ENCODE peak calls at places on chromosome 11, in nine cellular contexts. K, B, A, C, I, O, W, T and U are unnamed samples.

GRCh38 chr11:100857236-100858005 is 170.3 kb downstream of the ARHGAP42 start:
- DNase-seq in K (no peak), B (no peak), A (no peak), C (no peak), I (no peak), O (peak; percentile 53), W (peak; percentile 31), T (no peak), U (no peak)

GRCh38 chr11:75273989-75274391 is 33.4 kb downstream of the TPBGL start:
- DNase-seq in K (no peak), B (no peak), A (no peak), C (no peak), I (no peak), O (no peak), W (no peak), T (no peak), U (no peak)

GRCh38 chr11:96200243-96200642 is 142.8 kb downstream of the MAML2 start:
- DNase-seq in K (no peak), B (no peak), A (no peak), C (no peak), I (no peak), O (peak; percentile 90), W (no peak), T (peak; percentile 82), U (peak; percentile 76)

GRCh38 chr11:45885274-45885920 is at the start of gene MAPK8IP1:
- DNase-seq in K (peak; percentile 48), B (peak; percentile 38), A (peak; percentile 83), C (no peak), I (peak; percentile 33), O (peak; percentile 57), W (peak; percentile 71), T (peak; percentile 33), U (peak; percentile 60)

GRCh38 chr11:93933230-93933629 is 82.8 kb upstream of the VSTM5 start:
- DNase-seq in K (no peak), B (no peak), A (no peak), C (no peak), I (no peak), O (no peak), W (no peak), T (no peak), U (no peak)

GRCh38 chr11:25319068-25319467 is 822.2 kb downstream of the LUZP2 start:
- DNase-seq in K (no peak), B (no peak), A (no peak), C (no peak), I (no peak), O (peak; percentile 5), W (no peak), T (no peak), U (no peak)

GRCh38 chr11:111512296-111513239 is at the start of gene BTG4:
- DNase-seq in K (no peak), B (peak; percentile 1), A (peak; percentile 34), C (no peak), I (no peak), O (peak; percentile 77), W (no peak), T (no peak), U (no peak)

GRCh38 chr11:64230209-64230984 is at the start of gene DNAJC4:
- DNase-seq in K (peak; percentile 93), B (peak; percentile 88), A (peak; percentile 96), C (peak; percentile 90), I (peak; percentile 77), O (peak; percentile 93), W (peak; percentile 95), T (peak; percentile 94), U (peak; percentile 89)

GRCh38 chr11:24509114-24509513 is 12.3 kb downstream of the LUZP2 start:
- DNase-seq in K (no peak), B (no peak), A (no peak), C (no peak), I (no peak), O (no peak), W (no peak), T (no peak), U (no peak)

GRCh38 chr11:90113541-90113940 is 20.9 kb upstream of the NAALAD2 start:
- DNase-seq in K (no peak), B (no peak), A (no peak), C (no peak), I (no peak), O (peak; percentile 52), W (no peak), T (no peak), U (no peak)

GRCh38 chr11:11036185-11037161 is 178.6 kb upstream of the ZBED5 start:
- DNase-seq in K (no peak), B (peak; percentile 22), A (peak; percentile 91), C (no peak), I (peak; percentile 3), O (peak; percentile 97), W (peak; percentile 48), T (peak; percentile 34), U (no peak)

GRCh38 chr11:112345166-112345565 is 84.5 kb upstream of the PLET1 start:
- DNase-seq in K (no peak), B (no peak), A (no peak), C (no peak), I (no peak), O (no peak), W (no peak), T (no peak), U (peak; percentile 24)

GRCh38 chr11:35030716-35031213 is 108.2 kb upstream of the CD44 start:
- DNase-seq in K (peak; percentile 35), B (no peak), A (peak; percentile 69), C (no peak), I (peak; percentile 37), O (peak; percentile 94), W (no peak), T (peak; percentile 85), U (peak; percentile 95)

GRCh38 chr11:10288881-10289764 is 4.9 kb downstream of the SBF2 start:
- DNase-seq in K (no peak), B (no peak), A (peak; percentile 74), C (no peak), I (no peak), O (no peak), W (no peak), T (no peak), U (no peak)

GRCh38 chr11:111399187-111400031 is 20.3 kb upstream of the POU2AF1 start:
- DNase-seq in K (no peak), B (no peak), A (no peak), C (no peak), I (no peak), O (no peak), W (no peak), T (no peak), U (no peak)

GRCh38 chr11:46333129-46333947 is 13.9 kb upstream of the DGKZ start:
- DNase-seq in K (no peak), B (no peak), A (no peak), C (no peak), I (no peak), O (peak; percentile 51), W (no peak), T (no peak), U (no peak)

GRCh38 chr11:1929621-1930447 is 10.3 kb downstream of the TNNT3 start:
- DNase-seq in K (no peak), B (no peak), A (no peak), C (no peak), I (no peak), O (no peak), W (no peak), T (no peak), U (no peak)

GRCh38 chr11:114416441-114416928 is 16.0 kb downstream of the RBM7 start:
- DNase-seq in K (no peak), B (no peak), A (no peak), C (no peak), I (no peak), O (peak; percentile 77), W (no peak), T (no peak), U (peak; percentile 88)

GRCh38 chr11:2072551-2073261 is 66.5 kb downstream of the IGF2 start:
- DNase-seq in K (no peak), B (no peak), A (no peak), C (no peak), I (no peak), O (no peak), W (no peak), T (no peak), U (no peak)

GRCh38 chr11:4466168-4466891 is 16.1 kb upstream of the OR52K1 start:
- DNase-seq in K (no peak), B (no peak), A (peak; percentile 41), C (no peak), I (no peak), O (no peak), W (no peak), T (no peak), U (no peak)

DNA sequence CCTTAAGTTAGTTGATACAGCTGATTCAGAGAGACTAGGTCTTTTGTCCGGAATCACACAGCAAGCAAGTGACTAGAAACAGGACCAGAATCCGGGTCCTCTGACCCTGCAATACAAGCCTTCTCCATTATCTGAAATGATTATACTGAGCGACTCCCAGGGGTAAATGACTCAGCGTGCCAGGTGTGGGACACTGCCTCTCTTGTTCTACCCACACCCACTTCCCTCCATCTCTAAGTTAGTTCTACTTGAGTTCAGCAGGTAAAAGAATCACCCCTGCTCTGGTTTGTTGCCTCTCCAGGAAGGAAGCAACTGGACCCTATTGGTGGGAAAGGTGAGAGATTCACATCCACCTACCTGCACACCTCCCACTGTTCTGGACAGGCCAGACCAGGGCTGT is 156.9 kb downstream of the DBX1 start:
- DNase-seq in K (no peak), B (no peak), A (peak; percentile 63), C (no peak), I (no peak), O (no peak), W (no peak), T (no peak), U (no peak)
- H3K4me3 ChIP-seq in K (no peak overlapping the region), B (no peak overlapping the region), A (no peak overlapping the region), C (no peak overlapping the region), I (no peak overlapping the region), O (no peak overlapping the region), W (no peak overlapping the region), T (no peak overlapping the region), U (no peak overlapping the region)

DNA sequence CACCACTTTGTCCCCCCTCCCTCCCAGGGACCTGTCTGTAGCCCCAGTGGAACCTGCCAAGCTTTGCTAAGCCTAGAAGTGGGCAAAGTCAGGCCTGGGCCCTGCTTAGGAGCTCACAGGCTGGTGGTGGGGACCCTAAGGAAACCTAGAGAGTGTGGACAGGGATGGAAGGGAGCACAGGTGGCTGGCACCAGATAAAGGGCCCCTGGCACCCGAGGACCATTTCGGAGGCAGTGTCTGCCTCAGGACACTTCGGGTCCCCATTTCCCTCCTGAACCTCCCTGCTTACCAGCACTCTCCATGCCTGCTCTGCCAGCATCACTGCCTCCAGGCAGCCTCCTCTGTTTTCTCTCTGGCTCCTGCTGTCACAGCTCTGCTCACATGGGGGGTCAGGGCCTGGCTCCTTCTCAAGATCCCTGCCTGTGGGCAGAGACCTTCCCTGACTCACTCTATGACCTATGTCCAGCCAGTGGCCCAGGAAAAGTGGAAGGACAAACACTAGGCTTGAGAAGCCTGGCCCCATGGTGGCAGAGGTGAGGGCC is 13.6 kb upstream of the OMP start:
- DNase-seq in K (peak; percentile 3), B (no peak), A (no peak), C (no peak), I (no peak), O (no peak), W (no peak), T (no peak), U (no peak)
- H3K27ac ChIP-seq in K (no peak overlapping the region), B (no peak overlapping the region), A (no peak overlapping the region), C (peak overlapping the region; percentile 82), I (no peak overlapping the region), O (no peak overlapping the region), W (no peak overlapping the region), T (no peak overlapping the region), U (no peak overlapping the region)

GRCh38 chr11:16367252-16367651 is 10.9 kb upstream of the SOX6 start:
- DNase-seq in K (no peak), B (no peak), A (no peak), C (no peak), I (no peak), O (no peak), W (no peak), T (no peak), U (no peak)
- H3K4me3 ChIP-seq in K (no peak overlapping the region), B (no peak overlapping the region), A (no peak overlapping the region), C (no peak overlapping the region), I (no peak overlapping the region), O (no peak overlapping the region), W (no peak overlapping the region), T (no peak overlapping the region), U (no peak overlapping the region)

GRCh38 chr11:78860720-78861422 is 286.2 kb upstream of the NARS2 start:
- DNase-seq in K (no peak), B (no peak), A (peak; percentile 54), C (no peak), I (no peak), O (peak; percentile 54), W (peak; percentile 27), T (no peak), U (no peak)
- H3K27ac ChIP-seq in K (no peak overlapping the region), B (no peak overlapping the region), A (no peak overlapping the region), C (no peak overlapping the region), I (no peak overlapping the region), O (no peak overlapping the region), W (no peak overlapping the region), T (no peak overlapping the region), U (no peak overlapping the region)